ENCODE peak calls at places on chromosomes 7 and 10, in four cellular contexts. One of them, this sample, is unnamed.

GRCh38 chr7:155515318-155515717 is 31.0 kb downstream of the CNPY1 start:
- DNase-seq in left ventricle myocardium inferior: no peak
- DNase-seq in brain microvascular endothelial cell: no peak
- DNase-seq in neural crest cell: no peak
- DNase-seq in this sample: no peak

GRCh38 chr7:45026984-45027773 is 27.2 kb downstream of the CCM2 start:
- DNase-seq in left ventricle myocardium inferior: no peak
- DNase-seq in brain microvascular endothelial cell: no peak
- DNase-seq in neural crest cell: no peak
- DNase-seq in this sample: no peak

GRCh38 chr10:122551450-122551849 is 9.1 kb upstream of the DMBT1 start:
- DNase-seq in left ventricle myocardium inferior: no peak
- DNase-seq in brain microvascular endothelial cell: no peak
- DNase-seq in neural crest cell: no peak
- DNase-seq in this sample: no peak

GRCh38 chr7:130009848-130010688 is 41.1 kb downstream of the ZC3HC1 start:
- DNase-seq in left ventricle myocardium inferior: no peak
- DNase-seq in brain microvascular endothelial cell: peak; percentile 77
- DNase-seq in neural crest cell: no peak
- DNase-seq in this sample: no peak

GRCh38 chr7:36276428-36277246 is 113.0 kb upstream of the ANLN start:
- DNase-seq in left ventricle myocardium inferior: no peak
- DNase-seq in brain microvascular endothelial cell: no peak
- DNase-seq in neural crest cell: no peak
- DNase-seq in this sample: no peak

GRCh38 chr10:91635401-91636400 is 2.8 kb upstream of the PPP1R3C start:
- DNase-seq in left ventricle myocardium inferior: no peak
- DNase-seq in brain microvascular endothelial cell: peak; percentile 79
- DNase-seq in neural crest cell: peak; percentile 63
- DNase-seq in this sample: peak; percentile 32

GRCh38 chr7:124276005-124276606 is 243.2 kb upstream of the TMEM229A start:
- DNase-seq in left ventricle myocardium inferior: no peak
- DNase-seq in brain microvascular endothelial cell: peak; percentile 10
- DNase-seq in neural crest cell: peak; percentile 39
- DNase-seq in this sample: no peak

GRCh38 chr7:140209866-140210609 is 33.3 kb upstream of the KDM7A start:
- DNase-seq in left ventricle myocardium inferior: peak; percentile 35
- DNase-seq in brain microvascular endothelial cell: no peak
- DNase-seq in neural crest cell: no peak
- DNase-seq in this sample: no peak

GRCh38 chr7:66047426-66047825 is 28.2 kb upstream of the ASL start:
- DNase-seq in left ventricle myocardium inferior: no peak
- DNase-seq in brain microvascular endothelial cell: peak; percentile 98
- DNase-seq in neural crest cell: no peak
- DNase-seq in this sample: no peak

GRCh38 chr10:63071145-63071544 is 62.0 kb upstream of the NRBF2 start:
- DNase-seq in left ventricle myocardium inferior: no peak
- DNase-seq in brain microvascular endothelial cell: no peak
- DNase-seq in neural crest cell: no peak
- DNase-seq in this sample: no peak

GRCh38 chr10:125117941-125118630 is 42.3 kb downstream of the CTBP2 start:
- DNase-seq in left ventricle myocardium inferior: peak; percentile 55
- DNase-seq in brain microvascular endothelial cell: no peak
- DNase-seq in neural crest cell: no peak
- DNase-seq in this sample: no peak

GRCh38 chr10:23694446-23694920 is 255.6 kb downstream of the OTUD1 start:
- DNase-seq in left ventricle myocardium inferior: no peak
- DNase-seq in brain microvascular endothelial cell: no peak
- DNase-seq in neural crest cell: no peak
- DNase-seq in this sample: peak; percentile 65

GRCh38 chr7:47453093-47454056 is 128.5 kb downstream of the TNS3 start:
- DNase-seq in left ventricle myocardium inferior: peak; percentile 62
- DNase-seq in brain microvascular endothelial cell: peak; percentile 84
- DNase-seq in neural crest cell: no peak
- DNase-seq in this sample: no peak

GRCh38 chr10:11017575-11018425 is at the start of gene CELF2:
- DNase-seq in left ventricle myocardium inferior: peak; percentile 75
- DNase-seq in brain microvascular endothelial cell: no peak
- DNase-seq in neural crest cell: peak; percentile 53
- DNase-seq in this sample: peak; percentile 34

GRCh38 chr10:78473016-78473415 is 439.4 kb downstream of the RPS24 start:
- DNase-seq in left ventricle myocardium inferior: no peak
- DNase-seq in brain microvascular endothelial cell: no peak
- DNase-seq in neural crest cell: no peak
- DNase-seq in this sample: no peak

DNA sequence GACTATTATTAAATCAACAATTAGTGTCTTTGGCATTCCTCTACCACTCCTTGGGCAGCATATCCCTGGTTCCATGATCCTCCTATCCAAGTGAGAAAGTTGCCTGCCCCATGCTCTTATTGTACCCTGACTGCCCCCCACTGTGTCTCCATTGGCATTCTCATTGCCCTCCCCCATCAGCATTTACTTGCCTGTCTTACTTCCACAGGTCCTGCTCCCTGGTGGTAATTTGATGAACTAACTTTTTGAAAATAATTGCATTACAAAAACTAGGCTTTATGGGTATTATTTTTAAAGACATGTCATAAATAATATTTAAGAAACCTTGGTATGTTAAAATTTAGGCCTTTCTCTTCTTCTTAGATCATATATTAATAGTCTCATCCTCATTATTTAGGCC is 346.4 kb downstream of the PCLO start:
- DNase-seq in left ventricle myocardium inferior: no peak
- DNase-seq in brain microvascular endothelial cell: no peak
- DNase-seq in neural crest cell: no peak
- DNase-seq in this sample: no peak
- TF ChIP-seq CTCF in left ventricle myocardium inferior: no peak
- TF ChIP-seq CTCF in brain microvascular endothelial cell: peak; percentile 8
- TF ChIP-seq CTCF in neural crest cell: no peak
- TF ChIP-seq CTCF in this sample: peak; percentile 29

DNA sequence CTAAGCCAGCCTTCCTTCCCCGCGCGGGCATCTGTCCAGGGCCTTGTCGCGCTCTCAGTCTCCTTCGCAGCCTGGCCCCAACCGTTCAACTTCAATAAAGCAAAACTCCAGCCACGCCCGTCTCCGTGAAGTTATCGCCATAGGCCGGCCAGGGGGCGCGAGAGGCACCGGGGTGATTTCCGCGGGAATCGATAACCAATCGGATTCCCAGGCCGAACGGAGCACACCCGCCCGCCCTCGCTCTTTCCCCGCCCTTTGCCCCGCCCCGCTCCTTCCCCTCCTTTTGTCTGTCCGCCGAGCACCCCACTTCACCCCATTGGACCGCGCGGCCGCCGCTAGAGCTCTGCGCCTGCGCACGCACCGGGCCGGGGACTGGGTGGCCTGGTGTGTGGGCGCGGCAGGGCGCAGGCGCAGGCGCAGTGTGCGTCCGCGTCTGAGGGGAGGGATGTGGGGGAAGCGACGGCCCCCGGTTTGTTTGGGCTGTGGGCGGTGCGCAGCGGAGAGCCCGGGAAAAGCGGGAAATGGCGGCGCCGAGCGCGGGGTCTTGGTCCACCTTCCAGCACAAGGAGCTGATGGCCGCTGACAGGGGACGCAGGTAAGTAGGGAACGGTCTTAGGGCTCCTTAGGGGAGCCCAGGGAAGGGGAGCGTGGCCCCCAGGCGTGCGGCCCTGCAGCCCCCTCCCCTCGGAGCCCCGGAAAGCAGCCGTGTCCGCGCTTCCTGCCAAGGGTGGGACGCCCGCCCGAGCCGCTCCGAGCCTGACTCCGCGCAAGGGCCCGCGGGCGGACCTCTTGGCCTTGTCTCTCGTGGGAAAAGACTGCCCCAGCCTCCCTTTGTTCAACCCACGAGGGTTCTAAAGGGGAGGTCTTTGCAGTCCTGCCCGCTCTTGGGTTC is at the start of gene CASP2:
- DNase-seq in left ventricle myocardium inferior: peak; percentile 98
- DNase-seq in brain microvascular endothelial cell: peak; percentile 94
- DNase-seq in neural crest cell: peak; percentile 94
- DNase-seq in this sample: peak; percentile 98
- TF ChIP-seq CTCF in left ventricle myocardium inferior: peak; percentile 49
- TF ChIP-seq CTCF in brain microvascular endothelial cell: peak; percentile 49
- TF ChIP-seq CTCF in neural crest cell: peak; percentile 52
- TF ChIP-seq CTCF in this sample: no peak

GRCh38 chr10:8520382-8520781 is 465.9 kb downstream of the GATA3 start:
- DNase-seq in left ventricle myocardium inferior: no peak
- DNase-seq in brain microvascular endothelial cell: no peak
- DNase-seq in neural crest cell: no peak
- DNase-seq in this sample: no peak
- TF ChIP-seq CTCF in left ventricle myocardium inferior: no peak
- TF ChIP-seq CTCF in brain microvascular endothelial cell: no peak
- TF ChIP-seq CTCF in neural crest cell: peak; percentile 47
- TF ChIP-seq CTCF in this sample: peak; percentile 36

GRCh38 chr10:131692686-131693334 is 208.0 kb upstream of the PPP2R2D start:
- DNase-seq in left ventricle myocardium inferior: no peak
- DNase-seq in brain microvascular endothelial cell: no peak
- DNase-seq in neural crest cell: no peak
- DNase-seq in this sample: no peak

GRCh38 chr10:131690805-131691239 is 210.0 kb upstream of the PPP2R2D start:
- DNase-seq in left ventricle myocardium inferior: no peak
- DNase-seq in brain microvascular endothelial cell: no peak
- DNase-seq in neural crest cell: no peak
- DNase-seq in this sample: no peak

GRCh38 chr10:131692176-131692575 is 208.6 kb upstream of the PPP2R2D start:
- DNase-seq in left ventricle myocardium inferior: no peak
- DNase-seq in brain microvascular endothelial cell: no peak
- DNase-seq in neural crest cell: no peak
- DNase-seq in this sample: no peak

GRCh38 chr10:131689954-131690669 is 210.7 kb upstream of the PPP2R2D start:
- DNase-seq in left ventricle myocardium inferior: no peak
- DNase-seq in brain microvascular endothelial cell: no peak
- DNase-seq in neural crest cell: no peak
- DNase-seq in this sample: no peak

GRCh38 chr10:131691481-131692090 is 209.2 kb upstream of the PPP2R2D start:
- DNase-seq in left ventricle myocardium inferior: no peak
- DNase-seq in brain microvascular endothelial cell: no peak
- DNase-seq in neural crest cell: no peak
- DNase-seq in this sample: no peak
- TF ChIP-seq CTCF in left ventricle myocardium inferior: no peak
- TF ChIP-seq CTCF in brain microvascular endothelial cell: no peak
- TF ChIP-seq CTCF in neural crest cell: no peak
- TF ChIP-seq CTCF in this sample: no peak

DNA sequence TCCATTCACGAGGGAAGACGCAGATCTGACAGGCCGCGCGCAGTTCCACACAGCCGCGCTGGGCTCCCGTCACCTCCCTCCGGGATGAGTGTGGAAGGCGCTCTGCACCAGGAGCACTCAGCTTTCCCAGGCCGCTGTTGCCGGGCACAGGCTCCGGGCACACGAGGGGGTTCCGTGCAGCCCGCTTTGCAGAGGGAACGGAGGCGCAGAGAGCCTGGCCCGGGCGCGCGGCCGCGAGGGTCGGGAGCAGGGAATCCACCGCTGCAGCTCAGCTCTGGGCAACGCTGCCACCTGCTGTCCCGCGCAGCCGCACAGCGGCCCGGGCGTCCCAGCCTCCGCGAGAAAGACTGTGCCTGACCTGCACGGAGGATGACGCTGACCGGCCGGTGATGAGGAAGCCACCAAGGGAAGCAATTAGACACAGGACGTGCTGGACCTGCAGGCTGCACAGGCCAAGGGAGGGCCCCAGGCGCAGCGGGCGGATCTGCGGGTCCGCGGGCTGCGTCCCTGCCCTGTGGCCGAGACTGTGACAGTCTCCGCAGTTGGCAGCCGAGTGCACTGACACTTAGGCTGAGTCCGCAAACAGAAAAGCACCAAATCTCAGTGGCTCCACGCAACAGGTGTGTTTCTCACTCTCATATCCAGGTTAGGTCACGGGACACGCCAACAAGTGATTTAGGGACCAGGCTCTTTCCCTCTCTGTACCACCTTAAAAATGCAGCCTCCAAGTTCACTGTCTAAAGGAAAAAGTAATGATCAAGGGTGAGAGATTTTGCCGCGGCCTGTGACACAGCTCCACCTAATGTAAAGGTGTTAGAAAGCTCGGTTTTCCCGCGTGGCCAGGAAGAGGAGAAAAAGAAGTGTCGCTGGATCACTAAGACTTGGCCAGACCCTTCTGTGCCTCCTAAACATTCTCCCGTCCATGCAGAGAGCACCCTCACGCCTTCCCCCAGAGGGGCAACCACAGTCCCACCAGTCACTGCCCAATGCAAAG is 94.5 kb downstream of the SEC61G start:
- DNase-seq in left ventricle myocardium inferior: peak; percentile 26
- DNase-seq in brain microvascular endothelial cell: peak; percentile 10
- DNase-seq in neural crest cell: peak; percentile 71
- DNase-seq in this sample: peak; percentile 50
- TF ChIP-seq CTCF in left ventricle myocardium inferior: peak; percentile 53
- TF ChIP-seq CTCF in brain microvascular endothelial cell: peak; percentile 50
- TF ChIP-seq CTCF in neural crest cell: peak; percentile 70
- TF ChIP-seq CTCF in this sample: peak; percentile 49

GRCh38 chr10:60441515-60441914 is 51.8 kb upstream of the ANK3 start:
- DNase-seq in left ventricle myocardium inferior: no peak
- DNase-seq in brain microvascular endothelial cell: no peak
- DNase-seq in neural crest cell: no peak
- DNase-seq in this sample: no peak
- TF ChIP-seq CTCF in left ventricle myocardium inferior: peak; percentile 38
- TF ChIP-seq CTCF in brain microvascular endothelial cell: peak; percentile 17
- TF ChIP-seq CTCF in neural crest cell: peak; percentile 52
- TF ChIP-seq CTCF in this sample: no peak

GRCh38 chr10:30007406-30007805 is 52.0 kb downstream of the JCAD start:
- DNase-seq in left ventricle myocardium inferior: no peak
- DNase-seq in brain microvascular endothelial cell: no peak
- DNase-seq in neural crest cell: no peak
- DNase-seq in this sample: no peak

GRCh38 chr10:30002438-30003266 is 56.7 kb downstream of the JCAD start:
- DNase-seq in left ventricle myocardium inferior: peak; percentile 67
- DNase-seq in brain microvascular endothelial cell: peak; percentile 70
- DNase-seq in neural crest cell: peak; percentile 78
- DNase-seq in this sample: peak; percentile 58

GRCh38 chr10:30000802-30001571 is 58.4 kb downstream of the JCAD start:
- DNase-seq in left ventricle myocardium inferior: no peak
- DNase-seq in brain microvascular endothelial cell: peak; percentile 83
- DNase-seq in neural crest cell: no peak
- DNase-seq in this sample: no peak

DNA sequence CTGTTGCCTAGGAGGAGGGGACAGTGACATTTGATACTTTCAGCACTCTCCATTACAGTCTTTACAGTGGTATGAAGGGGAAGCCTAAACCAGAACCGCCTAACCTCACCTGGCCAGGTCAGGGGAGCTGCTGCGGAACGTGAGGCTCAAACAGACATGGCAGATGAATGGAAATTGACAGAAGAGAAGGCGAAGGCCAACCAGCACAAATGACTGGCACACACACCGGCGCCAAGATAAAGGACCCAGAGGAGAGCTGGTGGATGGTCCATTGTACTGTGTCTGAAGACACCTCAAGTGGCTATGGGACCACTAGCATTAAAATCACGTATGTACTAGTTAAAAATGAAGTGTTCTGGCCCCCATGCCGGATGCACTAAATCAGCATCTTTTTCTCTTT is 53.0 kb downstream of the JCAD start:
- DNase-seq in left ventricle myocardium inferior: no peak
- DNase-seq in brain microvascular endothelial cell: no peak
- DNase-seq in neural crest cell: no peak
- DNase-seq in this sample: no peak
- TF ChIP-seq CTCF in left ventricle myocardium inferior: no peak
- TF ChIP-seq CTCF in brain microvascular endothelial cell: no peak
- TF ChIP-seq CTCF in neural crest cell: no peak
- TF ChIP-seq CTCF in this sample: no peak

This sample was measured in mesothelial cell of epicardium.